ENCODE peak calls at places on chromosomes 12 and 14, in nine cellular contexts. W, L, B, F, V, E, Z, C and S are unnamed samples. For H3K9me3, the result is how much of the 10 kb centered on the place peaks cover.

GRCh38 chr14:34920339-34920738 is 45.2 kb upstream of the BAZ1A start:
- DNase-seq in F (no peak), W (no peak), B (no peak), C (no peak), E (no peak), V (no peak), L (no peak), Z (no peak), S (no peak)

GRCh38 chr14:71590131-71590530 is 342.1 kb upstream of the RGS6 start:
- DNase-seq in F (no peak), C (no peak), E (no peak), W (no peak), V (no peak), Z (no peak), B (no peak), L (no peak), S (no peak)

GRCh38 chr12:27064397-27065342 is 17.7 kb downstream of the C12orf71 start:
- DNase-seq in W (no peak), E (no peak), B (no peak), C (no peak), Z (no peak), F (no peak), V (no peak), L (no peak), S (no peak)

GRCh38 chr14:64717870-64718269 is 13.6 kb downstream of the PLEKHG3 start:
- DNase-seq in L (no peak), W (no peak), V (no peak), E (no peak), C (no peak), B (no peak), F (peak), Z (no peak), S (no peak)

GRCh38 chr12:81759215-81759991 is at the start of gene PPFIA2:
- DNase-seq in V (peak), E (no peak), C (peak), Z (peak), L (no peak), F (peak), B (no peak), W (no peak), S (no peak)

GRCh38 chr12:72081787-72082186 is 143.1 kb downstream of the TPH2 start:
- DNase-seq in C (no peak), V (no peak), E (no peak), L (no peak), B (no peak), F (no peak), Z (no peak), W (no peak), S (no peak)

GRCh38 chr12:57166971-57167371 is 19.6 kb upstream of the LRP1-AS start:
- DNase-seq in B (no peak), Z (no peak), W (no peak), E (no peak), V (no peak), F (no peak), C (no peak), L (peak), S (no peak)

GRCh38 chr12:109743076-109743910 is 29.7 kb downstream of the FAM222A start:
- DNase-seq in E (no peak), C (no peak), F (peak), Z (peak), W (no peak), B (no peak), L (no peak), V (no peak), S (no peak)

GRCh38 chr14:63248211-63248610 is 44.0 kb downstream of the RHOJ start:
- DNase-seq in W (no peak), B (no peak), Z (no peak), F (no peak), E (no peak), L (peak), V (no peak), C (no peak), S (peak)

GRCh38 chr14:78243187-78243586 is 73.0 kb downstream of the NRXN3 start:
- DNase-seq in B (no peak), V (no peak), W (no peak), E (no peak), C (no peak), L (no peak), Z (no peak), F (no peak), S (no peak)

GRCh38 chr12:55724226-55724939 is 4.2 kb downstream of the RDH5 start:
- DNase-seq in L (peak), E (peak), B (peak), C (no peak), F (peak), Z (peak), V (no peak), W (no peak), S (no peak)

GRCh38 chr12:94603434-94604068 is 46.8 kb downstream of the TMCC3 start:
- DNase-seq in B (no peak), W (no peak), L (no peak), E (peak), Z (peak), V (no peak), C (no peak), F (no peak), S (no peak)

GRCh38 chr14:23935158-23935557 is 18.4 kb upstream of the DHRS4 start:
- DNase-seq in F (no peak), Z (no peak), E (no peak), C (no peak), L (no peak), V (no peak), B (no peak), W (no peak), S (no peak)

GRCh38 chr12:131041216-131041967 is 87.7 kb downstream of the ADGRD1 start:
- DNase-seq in V (no peak), Z (no peak), E (no peak), F (no peak), W (no peak), B (no peak), C (no peak), L (no peak), S (no peak)

GRCh38 chr12:52217223-52217622 is 15.8 kb upstream of the KRT7 start:
- DNase-seq in F (no peak), B (peak), E (peak), W (peak), V (no peak), C (peak), Z (no peak), L (peak), S (no peak)

GRCh38 chr14:89304972-89305703 is 111.9 kb downstream of the FOXN3 start:
- DNase-seq in W (no peak), F (peak), V (no peak), L (peak), B (no peak), E (peak), C (peak), Z (peak), S (peak)

GRCh38 chr12:25152055-25152454 is 42.9 kb downstream of the DNAI7 start:
- DNase-seq in V (no peak), E (no peak), F (no peak), Z (no peak), L (no peak), W (no peak), C (no peak), B (no peak), S (no peak)

DNA sequence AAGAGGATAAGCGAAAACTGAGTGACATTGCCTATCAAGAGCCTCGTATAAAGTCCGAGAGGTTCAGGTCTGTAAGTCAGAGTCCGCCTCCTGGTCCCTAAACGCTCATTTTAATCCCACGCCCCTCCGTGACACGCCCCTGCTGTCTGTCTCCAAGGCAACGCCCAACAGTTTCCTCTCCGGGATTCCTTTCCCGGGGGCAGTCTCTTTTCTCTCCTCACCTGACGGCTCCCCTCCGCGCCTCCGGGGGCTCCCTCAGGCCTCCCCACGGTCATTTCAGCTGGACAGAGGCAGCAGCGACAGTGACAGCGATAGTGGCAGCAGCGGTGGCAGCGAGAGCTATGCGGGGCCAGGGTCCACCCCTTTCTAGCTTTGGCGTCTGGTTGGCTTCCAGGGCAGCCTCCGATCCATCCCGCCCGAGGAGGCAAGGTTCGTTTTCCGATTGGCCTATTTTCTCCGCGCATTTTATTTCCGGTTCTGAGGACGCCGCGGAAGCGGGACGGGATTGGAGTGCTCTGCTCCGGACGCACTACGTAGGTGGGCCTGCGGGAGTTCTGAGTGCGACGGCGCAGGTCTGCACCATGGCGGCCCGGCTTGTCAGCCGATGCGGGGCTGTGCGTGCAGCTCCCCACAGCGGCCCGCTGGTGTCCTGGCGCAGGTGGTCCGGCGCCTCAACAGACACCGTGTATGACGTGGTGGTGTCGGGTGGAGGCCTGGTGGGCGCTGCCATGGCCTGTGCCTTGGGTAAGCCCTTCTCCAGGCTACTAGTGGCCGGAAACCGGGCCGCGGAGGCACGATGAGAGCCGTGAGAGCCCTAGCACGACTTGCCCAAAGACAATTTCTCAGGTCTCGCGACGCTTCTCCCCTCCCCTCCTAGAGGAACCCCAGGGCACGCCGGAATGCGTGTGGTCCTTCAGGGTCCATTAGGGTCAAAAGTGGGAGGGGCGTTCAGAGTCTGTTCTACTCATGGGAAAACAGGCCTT is at the start of the genes COQ6 and FAM161B:
- DNase-seq in L (peak), V (peak), Z (peak), F (peak), C (peak), E (peak), B (peak), W (peak), S (peak)
- TF ChIP-seq CTCF in L (no peak), V (peak), Z (no peak), F (no peak), C (no peak), E (peak), B (no peak), W (no peak), S (peak)

GRCh38 chr12:88132387-88132786 is 9.5 kb downstream of the CEP290 start:
- DNase-seq in Z (no peak), W (no peak), L (no peak), E (no peak), C (no peak), B (no peak), V (no peak), F (no peak), S (no peak)
- H3K27ac ChIP-seq in Z (no peak), W (no peak), L (no peak), E (no peak), C (no peak), B (no peak), V (no peak), F (no peak), S (no peak)

DNA sequence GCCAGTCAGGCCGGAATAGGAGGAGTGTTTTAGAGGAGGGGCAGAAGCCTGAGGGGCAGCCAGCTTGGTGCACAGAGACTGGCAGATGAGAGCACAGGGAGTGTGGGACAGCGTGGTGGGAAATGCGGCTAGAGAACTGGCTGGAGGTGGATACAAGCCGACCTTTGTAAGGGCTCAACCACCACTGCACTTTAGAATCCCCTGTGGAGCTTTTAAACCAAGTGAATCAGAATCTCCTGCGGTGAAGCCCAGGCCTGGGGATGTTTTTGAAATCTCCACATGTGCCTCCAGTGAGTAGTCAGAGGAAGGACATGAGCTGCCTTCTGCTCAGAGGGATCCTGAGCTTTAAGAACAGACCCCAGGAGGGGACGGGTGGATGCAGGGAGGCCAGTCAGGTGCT is 10.9 kb upstream of the PCED1B start:
- DNase-seq in E (no peak), B (no peak), L (no peak), C (no peak), F (no peak), W (no peak), V (no peak), Z (no peak), S (no peak)
- H3K9me3 ChIP-seq in E (under half), B (under half), L (under half), C (under half), F (under half), W (under half), V (under half), Z (under half), S (under half)

DNA sequence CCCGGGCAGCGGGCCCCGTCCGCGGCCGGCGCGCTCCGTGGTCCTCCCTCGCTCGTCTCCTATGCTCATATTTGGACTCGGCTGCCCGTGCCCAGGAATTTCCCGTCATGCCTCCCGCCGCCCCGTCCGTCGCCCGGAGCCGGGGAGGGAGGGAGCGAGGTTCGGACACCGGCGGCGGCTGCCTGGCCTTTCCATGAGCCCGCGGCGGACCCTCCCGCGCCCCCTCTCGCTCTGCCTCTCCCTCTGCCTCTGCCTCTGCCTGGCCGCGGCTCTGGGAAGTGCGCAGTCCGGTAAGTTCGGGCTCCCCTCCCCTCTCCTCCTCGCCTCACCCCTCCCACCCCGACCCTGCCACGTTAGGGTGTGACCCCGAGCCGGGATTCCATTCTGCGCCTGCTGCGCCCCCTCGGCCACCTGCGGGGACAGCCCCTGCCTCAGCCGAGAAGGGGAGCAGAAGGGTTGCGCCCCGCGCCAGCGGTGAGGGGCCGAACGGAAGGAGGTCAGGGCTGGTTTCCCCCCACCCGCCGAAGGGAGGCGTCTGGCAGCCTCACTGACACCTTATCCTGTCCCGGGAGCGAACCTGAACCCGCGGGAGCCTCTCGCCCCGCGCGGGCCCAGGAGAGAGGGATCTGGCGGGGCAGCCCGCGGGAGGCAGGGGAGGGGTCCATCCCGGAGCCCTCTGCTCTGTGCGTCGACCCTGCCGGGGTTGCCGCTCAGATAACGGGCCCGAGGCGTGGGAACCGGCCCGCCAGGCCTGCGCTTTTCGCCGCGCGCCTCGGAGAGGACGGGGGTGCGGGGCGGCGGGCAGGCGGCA is at the start of gene MSRB3:
- DNase-seq in E (peak), F (peak), B (peak), C (peak), Z (peak), V (peak), L (peak), W (peak), S (peak)
- TF ChIP-seq CTCF in E (no peak), F (no peak), B (no peak), C (no peak), Z (no peak), V (no peak), L (no peak), W (no peak), S (no peak)

GRCh38 chr14:50602035-50602434 is 42.1 kb downstream of the ATL1 start:
- DNase-seq in L (peak), C (no peak), E (no peak), B (no peak), V (no peak), W (no peak), Z (no peak), F (no peak), S (no peak)
- H3K27ac ChIP-seq in L (no peak), C (no peak), E (no peak), B (no peak), V (no peak), W (no peak), Z (no peak), F (no peak), S (no peak)

GRCh38 chr14:96027356-96028335 is 11.5 kb upstream of the C14orf132 start:
- DNase-seq in L (no peak), Z (no peak), W (no peak), E (no peak), V (no peak), C (no peak), B (no peak), F (no peak), S (no peak)
- H3K9me3 ChIP-seq in L (under half), Z (under half), W (under half), E (under half), V (under half), C (under half), B (under half), F (under half), S (under half)

DNA sequence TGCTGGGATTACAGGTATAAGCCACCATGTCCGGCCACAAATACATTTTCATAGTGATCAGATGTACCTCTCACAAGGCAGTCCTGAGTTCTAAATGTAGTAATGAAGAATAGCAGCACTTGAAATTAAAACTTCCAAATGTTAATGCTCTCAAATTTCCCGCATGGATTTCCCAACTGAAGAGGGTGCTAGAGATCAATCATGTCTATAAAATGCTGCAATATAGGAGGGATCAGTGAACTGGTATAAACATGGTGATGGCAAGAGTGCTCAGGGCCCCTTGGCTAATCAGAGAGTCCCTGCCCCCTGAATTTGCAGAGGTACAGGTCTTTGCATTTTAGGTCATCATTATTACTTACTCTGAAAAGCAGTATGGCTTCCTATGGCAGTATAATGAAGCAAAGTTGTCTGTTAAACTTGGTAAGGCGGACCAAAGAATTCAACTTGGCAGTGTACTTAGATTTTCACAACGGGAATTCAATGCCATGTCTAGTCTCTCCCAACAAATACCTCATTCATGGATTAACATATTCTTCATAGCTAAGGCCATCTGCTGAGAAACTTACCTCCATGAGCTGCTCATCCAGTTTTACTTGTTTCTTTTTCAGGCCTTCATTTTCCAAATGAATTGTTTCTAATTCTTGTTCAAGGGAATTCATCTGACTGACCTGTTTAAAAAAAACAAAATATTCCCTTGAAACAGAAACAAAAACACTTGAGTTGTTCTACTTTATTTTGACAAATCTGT is 67.0 kb upstream of the SAV1 start:
- DNase-seq in W (no peak), L (no peak), Z (no peak), B (no peak), F (no peak), C (no peak), E (no peak), V (no peak), S (no peak)
- TF ChIP-seq CTCF in W (no peak), L (no peak), Z (no peak), B (no peak), F (no peak), C (no peak), E (no peak), V (no peak), S (no peak)

GRCh38 chr14:99234982-99235491 is 37.0 kb downstream of the BCL11B start:
- DNase-seq in F (no peak), V (no peak), Z (no peak), B (no peak), W (no peak), E (no peak), C (no peak), L (no peak), S (no peak)
- H3K27ac ChIP-seq in F (no peak), V (no peak), Z (no peak), B (no peak), W (no peak), E (peak), C (no peak), L (no peak), S (no peak)

GRCh38 chr12:21324551-21324950 is 10.2 kb downstream of the SLCO1A2 start:
- DNase-seq in C (no peak), Z (no peak), L (no peak), W (no peak), F (no peak), E (no peak), B (no peak), V (peak), S (no peak)

GRCh38 chr12:21330682-21331253 is 3.9 kb downstream of the SLCO1A2 start:
- DNase-seq in L (no peak), B (no peak), C (no peak), E (no peak), V (no peak), W (no peak), F (no peak), Z (no peak), S (no peak)

GRCh38 chr12:21334100-21334499 is 617 bp downstream of the SLCO1A2 start:
- DNase-seq in C (no peak), V (no peak), E (no peak), Z (no peak), W (no peak), B (no peak), F (no peak), L (no peak), S (no peak)

GRCh38 chr12:21323736-21324135 is 11.0 kb downstream of the SLCO1A2 start:
- DNase-seq in F (no peak), V (no peak), C (no peak), E (no peak), L (no peak), W (no peak), B (no peak), Z (no peak), S (no peak)

DNA sequence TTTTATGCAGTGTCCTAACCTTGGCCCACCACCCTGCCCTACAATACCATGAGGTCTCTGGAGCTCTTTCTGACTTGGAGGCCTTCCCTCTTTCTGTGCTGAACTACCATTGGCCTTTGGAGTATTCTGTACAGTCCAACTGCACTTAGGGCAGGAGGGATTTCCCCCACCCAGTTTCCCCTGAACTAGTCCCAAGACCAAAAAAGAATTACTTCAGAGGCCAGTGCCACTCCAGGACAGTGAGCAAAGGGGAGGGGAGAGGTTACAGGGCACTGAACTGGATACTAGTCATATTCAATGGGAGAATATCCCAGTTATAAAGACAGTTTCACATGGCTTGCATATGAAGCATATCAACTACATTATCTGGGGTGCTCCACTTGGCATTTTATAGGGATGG is 6.1 kb downstream of the SLCO1A2 start:
- DNase-seq in B (no peak), L (no peak), V (no peak), W (no peak), C (no peak), Z (no peak), E (no peak), F (no peak), S (no peak)
- H3K9me3 ChIP-seq in B (under half), L (under half), V (half or more), W (under half), C (under half), Z (under half), E (under half), F (under half), S (under half)

GRCh38 chr14:22494486-22495135 is 94.4 kb downstream of the DAD1 start:
- DNase-seq in F (no peak), C (no peak), V (no peak), W (no peak), B (no peak), L (no peak), Z (no peak), E (no peak), S (no peak)
- TF ChIP-seq CTCF in F (no peak), C (no peak), V (no peak), W (no peak), B (no peak), L (no peak), Z (no peak), E (no peak), S (no peak)